ENCODE peak calls at places on chromosomes 4 and X, in nine cellular contexts. O is HuH-7.5; F is NAMALWA; P is NCI-H1105; N is T-helper 2 cell; I is immature natural killer cell; V is activated CD8-positive, alpha-beta memory T cell treated with anti-CD3 and anti-CD28 coated beads for 4 hours; K is T-cell; Q is progenitor cell of endocrine pancreas. H is an unnamed sample.

GRCh38 chrX:29488919-29489318 is 726.4 kb upstream of the MAGEB2 start:
- DNase-seq in I (no peak), P (no peak), O (no peak), K (no peak), V (no peak), F (peak; percentile 1), N (no peak), Q (no peak), H (no peak)

GRCh38 chr4:41722171-41722570 is 26.4 kb downstream of the PHOX2B start:
- DNase-seq in N (no peak), P (no peak), V (no peak), F (no peak), O (no peak), K (no peak), Q (no peak), I (no peak), H (no peak)

GRCh38 chr4:95243892-95244291 is 304.9 kb downstream of the UNC5C start:
- DNase-seq in O (no peak), K (no peak), V (no peak), I (no peak), F (no peak), N (no peak), Q (no peak), P (no peak), H (no peak)

GRCh38 chr4:101649790-101650450 is 140.6 kb upstream of the BANK1 start:
- DNase-seq in I (no peak), P (peak; percentile 8), Q (no peak), V (no peak), K (no peak), F (no peak), O (no peak), N (no peak), H (no peak)

GRCh38 chrX:37905436-37906147 is 58.2 kb upstream of the DYNLT3 start:
- DNase-seq in F (peak; percentile 50), K (no peak), O (peak; percentile 12), I (no peak), N (no peak), V (no peak), P (peak; percentile 1), Q (peak; percentile 48), H (peak; percentile 7)

GRCh38 chrX:40809210-40809609 is 73.9 kb upstream of the MED14 start:
- DNase-seq in F (no peak), N (no peak), V (no peak), P (no peak), O (no peak), I (no peak), Q (no peak), K (no peak), H (no peak)

GRCh38 chr4:53227451-53227850 is 138.4 kb downstream of the SCFD2 start:
- DNase-seq in I (no peak), N (no peak), P (no peak), K (no peak), O (no peak), Q (no peak), V (no peak), F (no peak), H (no peak)

GRCh38 chr4:53956053-53956452 is 108.4 kb downstream of the CHIC2 start:
- DNase-seq in F (no peak), Q (no peak), V (no peak), I (no peak), N (no peak), O (no peak), K (no peak), P (no peak), H (no peak)

GRCh38 chr4:105934381-105934780 is 39.1 kb downstream of the NPNT start:
- DNase-seq in F (no peak), I (no peak), P (no peak), N (no peak), Q (no peak), V (no peak), O (no peak), K (no peak), H (no peak)

GRCh38 chr4:2065106-2065930 is 6.2 kb downstream of the NAT8L start:
- DNase-seq in K (no peak), F (no peak), V (no peak), O (no peak), Q (no peak), I (no peak), P (no peak), N (no peak), H (no peak)

GRCh38 chrX:23788946-23789345 is 6.0 kb downstream of the SAT1 start:
- DNase-seq in O (no peak), K (no peak), P (no peak), F (no peak), Q (no peak), V (no peak), I (no peak), N (no peak), H (no peak)

H was measured in H4.